ENCODE peak calls at places on chromosomes 2 and 18, in five cellular contexts. R, B, Z, W and D are unnamed samples.

GRCh38 chr18:25062720-25063119 is 289.2 kb downstream of the ZNF521 start:
- DNase-seq in R (no peak), B (no peak), Z (no peak), W (no peak), D (no peak)

GRCh38 chr2:27798948-27799645 is 27.6 kb downstream of the MRPL33 start:
- DNase-seq in R (peak; percentile 68), B (peak; percentile 60), Z (peak; percentile 100), W (no peak), D (no peak)

GRCh38 chr2:239946570-239947311 is 78.4 kb downstream of the NDUFA10 start:
- DNase-seq in R (peak; percentile 17), B (no peak), Z (no peak), W (no peak), D (no peak)

GRCh38 chr2:104846955-104847820 is 6.7 kb upstream of the POU3F3 start:
- DNase-seq in R (no peak), B (peak; percentile 40), Z (no peak), W (no peak), D (no peak)

GRCh38 chr2:233353769-233354499 is at the start of gene DGKD:
- DNase-seq in R (peak; percentile 71), B (peak; percentile 79), Z (no peak), W (peak; percentile 83), D (peak; percentile 49)

GRCh38 chr2:218367415-218368149 is 10.9 kb downstream of the CATIP start:
- DNase-seq in R (peak; percentile 94), B (peak; percentile 93), Z (peak; percentile 27), W (peak; percentile 89), D (no peak)

GRCh38 chr2:134911386-134911785 is 7.2 kb upstream of the CCNT2 start:
- DNase-seq in R (no peak), B (no peak), Z (no peak), W (no peak), D (no peak)

GRCh38 chr2:10462178-10463083 is 14.3 kb upstream of the ODC1 start:
- DNase-seq in R (no peak), B (peak; percentile 51), Z (no peak), W (no peak), D (no peak)

GRCh38 chr2:71829008-71829407 is 318.7 kb downstream of the CYP26B1 start:
- DNase-seq in R (no peak), B (no peak), Z (no peak), W (no peak), D (no peak)

GRCh38 chr18:58412844-58413666 is 215.8 kb downstream of the ALPK2 start:
- DNase-seq in R (no peak), B (no peak), Z (no peak), W (no peak), D (no peak)

GRCh38 chr2:240463274-240463865 is 27.9 kb downstream of the GPC1 start:
- DNase-seq in R (peak; percentile 15), B (no peak), Z (no peak), W (peak; percentile 19), D (peak; percentile 7)

GRCh38 chr2:60958361-60958760 is 59.2 kb upstream of the PEX13 start:
- DNase-seq in R (no peak), B (no peak), Z (peak; percentile 33), W (no peak), D (no peak)

GRCh38 chr2:60958800-60959199 is 58.7 kb upstream of the PEX13 start:
- DNase-seq in R (no peak), B (no peak), Z (peak; percentile 43), W (no peak), D (no peak)

GRCh38 chr2:60957643-60958042 is 59.9 kb upstream of the PEX13 start:
- DNase-seq in R (no peak), B (no peak), Z (no peak), W (no peak), D (no peak)

GRCh38 chr2:60957224-60957623 is 60.3 kb upstream of the PEX13 start:
- DNase-seq in R (no peak), B (no peak), Z (no peak), W (no peak), D (no peak)

DNA sequence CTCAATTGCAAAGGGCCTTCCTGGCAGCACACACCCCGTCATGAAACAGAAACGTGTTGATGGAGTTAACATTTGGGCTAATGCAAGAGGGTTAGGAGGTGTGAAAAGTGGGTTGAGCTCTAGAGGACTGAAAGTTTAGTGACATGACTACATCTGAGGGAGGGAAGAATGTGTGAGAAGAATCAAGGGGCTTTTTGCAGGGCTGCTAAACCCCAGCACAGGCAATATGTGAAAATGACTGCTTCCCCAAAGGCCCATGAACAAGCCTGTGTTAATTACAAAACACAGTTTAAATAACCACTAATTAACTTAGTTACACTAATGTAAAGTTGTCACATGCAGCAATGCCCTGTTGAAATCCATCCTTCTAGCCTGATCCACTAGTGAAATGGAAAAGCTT is 63.4 kb upstream of the PEX13 start:
- DNase-seq in R (no peak), B (no peak), Z (no peak), W (no peak), D (no peak)
- H3K27ac ChIP-seq in R (no peak overlapping the region), B (no peak overlapping the region), Z (no peak overlapping the region), W (no peak overlapping the region), D (no peak overlapping the region)

GRCh38 chr2:190318514-190318913 is 1.1 kb downstream of the HIBCH start:
- DNase-seq in R (no peak), B (no peak), Z (no peak), W (no peak), D (no peak)
- H3K27ac ChIP-seq in R (no peak overlapping the region), B (no peak overlapping the region), Z (no peak overlapping the region), W (no peak overlapping the region), D (no peak overlapping the region)

DNA sequence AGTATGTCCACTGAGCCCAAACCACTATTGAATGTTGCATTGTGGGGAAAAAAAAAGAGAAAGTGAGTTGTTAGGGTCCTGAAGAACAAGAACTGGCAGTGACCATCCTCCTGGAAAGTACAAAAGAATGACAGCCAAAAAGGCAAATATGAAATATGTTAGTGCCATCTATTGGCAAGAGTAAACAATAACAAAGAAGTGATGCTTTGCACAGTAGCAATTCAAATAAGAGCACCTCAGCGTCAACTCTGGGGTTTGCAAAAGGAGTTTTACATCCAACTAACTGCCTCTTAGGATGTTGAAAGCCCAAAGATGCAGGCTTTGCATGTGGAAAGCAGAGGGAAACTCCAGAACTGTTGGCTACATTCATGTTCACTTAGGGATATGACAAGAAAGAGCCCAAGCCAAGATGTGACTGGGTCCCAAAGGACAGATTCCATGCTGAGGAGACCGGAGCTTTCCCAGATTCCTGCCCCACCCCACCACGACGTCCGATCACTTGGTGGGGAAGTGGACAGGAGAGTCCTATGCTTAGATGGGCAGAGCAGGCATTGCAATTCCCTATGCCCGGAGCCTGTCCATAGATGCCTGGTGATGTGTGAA is 15.6 kb downstream of the TRABD2A start:
- DNase-seq in R (no peak), B (no peak), Z (no peak), W (no peak), D (no peak)
- H3K27ac ChIP-seq in R (no peak overlapping the region), B (no peak overlapping the region), Z (no peak overlapping the region), W (no peak overlapping the region), D (no peak overlapping the region)

DNA sequence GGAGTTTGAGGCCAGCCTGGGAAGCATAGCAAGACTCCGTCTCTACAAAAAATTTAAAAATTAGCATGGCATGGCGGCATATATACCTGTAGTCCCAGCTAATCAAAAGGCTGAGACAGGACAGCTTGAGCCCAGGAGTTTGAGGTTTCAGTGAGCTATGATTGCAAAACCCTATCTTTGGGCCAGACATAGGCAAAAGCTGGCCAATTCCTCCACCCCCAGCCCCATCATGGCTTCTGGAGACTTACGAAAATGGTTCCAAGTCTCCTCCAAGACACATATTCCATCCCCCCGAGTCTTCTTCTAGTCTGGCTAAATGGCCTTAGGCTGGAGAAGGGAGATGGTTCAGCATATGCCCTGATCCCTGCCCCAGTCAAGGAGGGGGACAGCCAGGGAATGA is 172.8 kb upstream of the HAAO start:
- DNase-seq in R (no peak), B (no peak), Z (no peak), W (no peak), D (no peak)
- H3K27ac ChIP-seq in R (no peak overlapping the region), B (no peak overlapping the region), Z (no peak overlapping the region), W (peak overlapping the region; percentile 94), D (no peak overlapping the region)

DNA sequence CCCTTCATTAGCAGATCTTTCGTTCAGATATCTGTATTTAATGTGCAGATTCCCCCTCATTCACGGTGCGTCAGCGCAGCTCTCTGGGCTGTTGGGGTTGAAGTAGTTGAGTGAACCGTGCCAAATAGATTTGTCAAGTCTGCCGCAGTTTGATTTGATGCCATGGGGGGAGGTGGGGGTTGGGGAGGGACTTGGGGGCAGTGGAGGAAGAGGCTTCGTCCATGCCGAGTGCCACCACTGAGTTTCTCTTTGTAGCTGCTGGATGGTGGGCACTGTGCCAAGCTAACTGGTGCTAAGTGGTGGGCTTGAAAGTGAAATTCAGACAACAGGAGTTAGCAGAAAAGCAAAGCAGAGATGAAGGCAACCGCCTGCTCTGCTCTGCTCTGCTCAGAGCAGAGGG is 47.9 kb downstream of the NRP2 start:
- DNase-seq in R (no peak), B (no peak), Z (no peak), W (no peak), D (no peak)
- H3K27ac ChIP-seq in R (no peak overlapping the region), B (no peak overlapping the region), Z (peak overlapping the region; percentile 88), W (no peak overlapping the region), D (no peak overlapping the region)

GRCh38 chr2:150165988-150166965 is 321.2 kb downstream of the RND3 start:
- DNase-seq in R (no peak), B (no peak), Z (no peak), W (no peak), D (no peak)

GRCh38 chr2:150169230-150169629 is 318.2 kb downstream of the RND3 start:
- DNase-seq in R (no peak), B (no peak), Z (peak; percentile 66), W (no peak), D (no peak)

GRCh38 chr2:150171065-150171548 is 316.4 kb downstream of the RND3 start:
- DNase-seq in R (no peak), B (no peak), Z (no peak), W (no peak), D (no peak)

GRCh38 chr2:150167711-150168110 is 319.8 kb downstream of the RND3 start:
- DNase-seq in R (no peak), B (no peak), Z (peak; percentile 74), W (no peak), D (no peak)

GRCh38 chr2:150168596-150168995 is 318.9 kb downstream of the RND3 start:
- DNase-seq in R (no peak), B (no peak), Z (no peak), W (no peak), D (no peak)
- H3K27ac ChIP-seq in R (no peak overlapping the region), B (no peak overlapping the region), Z (peak overlapping the region; percentile 54), W (no peak overlapping the region), D (no peak overlapping the region)

DNA sequence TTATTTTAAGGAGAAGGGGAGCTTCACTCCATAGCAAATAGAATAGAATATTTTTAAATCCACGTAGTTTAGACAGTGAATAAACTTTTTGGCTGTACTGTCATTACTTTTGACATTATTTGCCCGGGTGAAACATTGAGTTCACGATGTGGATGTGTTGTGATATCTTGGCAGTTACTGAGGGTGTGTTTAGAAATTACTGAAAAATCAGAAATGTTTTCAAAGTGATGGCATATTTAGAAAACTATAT is 769 bp upstream of the FAM98A start:
- DNase-seq in R (no peak), B (no peak), Z (no peak), W (no peak), D (no peak)
- H3K27ac ChIP-seq in R (peak overlapping the region; percentile 84), B (peak overlapping the region; percentile 32), Z (peak overlapping the region; percentile 69), W (peak overlapping the region; percentile 61), D (no peak overlapping the region)